ENCODE peak calls at places on chromosomes 16 and 17, in four cellular contexts. Q is brain microvascular endothelial cell; H is RCC 7860; T is activated CD4-positive, alpha-beta T cell treated with anti-CD3 and anti-CD28 coated beads, Interleukin-2, amount 50 U/mL, for 48 hours. K is an unnamed sample.

GRCh38 chr16:67199011-67199807 is at the start of gene ELMO3:
- DNase-seq in H (no peak), Q (no peak), T (no peak), K (peak)

GRCh38 chr17:57107498-57108101 is 22.6 kb downstream of the AKAP1 start:
- DNase-seq in H (peak), T (no peak), Q (no peak), K (no peak)

GRCh38 chr17:47810200-47810821 is 11.3 kb downstream of the OSBPL7 start:
- DNase-seq in T (peak), H (peak), Q (peak), K (peak)

GRCh38 chr17:77786090-77786489 is 172.4 kb upstream of the TNRC6C start:
- DNase-seq in T (no peak), H (no peak), Q (no peak), K (no peak)

GRCh38 chr17:82963104-82963950 is 116.1 kb upstream of the METRNL start:
- DNase-seq in H (no peak), T (peak), Q (peak), K (peak)

GRCh38 chr17:8189041-8189710 is 804 bp downstream of the BORCS6 start:
- DNase-seq in Q (peak), H (no peak), T (peak), K (peak)

GRCh38 chr17:27529230-27529796 is 73.1 kb downstream of the KSR1 start:
- DNase-seq in T (no peak), Q (no peak), H (no peak), K (no peak)

GRCh38 chr17:17408236-17408794 is 68.5 kb upstream of the MED9 start:
- DNase-seq in T (no peak), Q (no peak), H (no peak), K (no peak)

GRCh38 chr16:49601541-49601940 is 227.9 kb downstream of the C16orf78 start:
- DNase-seq in Q (no peak), H (no peak), T (no peak), K (no peak)

GRCh38 chr17:17495448-17496188 is 577 bp downstream of the RASD1 start:
- DNase-seq in Q (peak), T (peak), H (no peak), K (peak)

GRCh38 chr17:54864070-54864469 is 36.6 kb upstream of the TOM1L1 start:
- DNase-seq in Q (no peak), T (no peak), H (no peak), K (no peak)

GRCh38 chr17:82876149-82876548 is 36.3 kb upstream of the ZNF750 start:
- DNase-seq in T (no peak), H (no peak), Q (peak), K (peak)

GRCh38 chr17:16938496-16939270 is 33.2 kb downstream of the TNFRSF13B start:
- DNase-seq in T (no peak), H (no peak), Q (no peak), K (no peak)

GRCh38 chr17:81403671-81404534 is 8.6 kb downstream of the BAHCC1 start:
- DNase-seq in Q (no peak), T (no peak), H (no peak), K (peak)

GRCh38 chr16:56263711-56264608 is 72.7 kb downstream of the GNAO1 start:
- DNase-seq in T (no peak), Q (peak), H (no peak), K (no peak)

GRCh38 chr17:63094636-63095035 is 128.6 kb downstream of the TANC2 start:
- DNase-seq in T (no peak), Q (no peak), H (no peak), K (no peak)

GRCh38 chr17:64146418-64147109 is 16.6 kb upstream of the ERN1 start:
- DNase-seq in T (peak), Q (peak), H (peak), K (peak)

GRCh38 chr17:77884967-77885641 is 73.4 kb upstream of the TNRC6C start:
- DNase-seq in T (no peak), H (no peak), Q (no peak), K (no peak)

GRCh38 chr16:48128769-48129168 is 27.0 kb downstream of the ABCC12 start:
- DNase-seq in H (no peak), T (no peak), Q (no peak), K (no peak)

GRCh38 chr16:709651-710499 is 4.3 kb upstream of the FBXL16 start:
- DNase-seq in H (peak), T (no peak), Q (peak), K (peak)

GRCh38 chr17:15918661-15919259 is 26.2 kb upstream of the ADORA2B start:
- DNase-seq in H (no peak), T (no peak), Q (no peak), K (no peak)

GRCh38 chr16:88593489-88593888 is 23.3 kb downstream of the ZC3H18 start:
- DNase-seq in T (no peak), H (no peak), Q (no peak), K (no peak)

GRCh38 chr17:1005361-1005946 is 8.5 kb downstream of the TIMM22 start:
- DNase-seq in Q (no peak), T (no peak), H (no peak), K (peak)

GRCh38 chr17:38750044-38750311 is 1.8 kb upstream of the PCGF2 start:
- DNase-seq in Q (no peak), T (no peak), H (no peak), K (no peak)

GRCh38 chr16:24149102-24149501 is 107.0 kb upstream of the CACNG3 start:
- DNase-seq in Q (no peak), T (no peak), H (no peak), K (no peak)

GRCh38 chr17:39872700-39873099 is 4.7 kb downstream of the ZPBP2 start:
- DNase-seq in H (peak), T (no peak), Q (no peak), K (peak)

GRCh38 chr16:60945225-60945624 is 1091.0 kb downstream of the CDH8 start:
- DNase-seq in Q (no peak), H (no peak), T (no peak), K (peak)

GRCh38 chr17:28057731-28058246 is 15.3 kb downstream of the NLK start:
- DNase-seq in Q (peak), T (no peak), H (peak), K (no peak)

GRCh38 chr17:5585814-5586558 is 1.7 kb upstream of the NLRP1 start:
- DNase-seq in T (peak), Q (no peak), H (peak), K (no peak)

GRCh38 chr17:41739661-41740352 is 5.4 kb upstream of the HAP1 start:
- DNase-seq in H (peak), Q (no peak), T (no peak), K (peak)

GRCh38 chr16:59886021-59886420 is 1151.9 kb upstream of the GOT2 start:
- DNase-seq in H (no peak), Q (peak), T (no peak), K (peak)

GRCh38 chr16:56363781-56364565 is 61.4 kb downstream of the AMFR start:
- DNase-seq in Q (no peak), H (no peak), T (no peak), K (no peak)

GRCh38 chr16:4597174-4597573 is 17.5 kb downstream of the UBALD1 start:
- DNase-seq in Q (no peak), T (no peak), H (peak), K (no peak)

GRCh38 chr17:45973099-45973838 is 25.8 kb upstream of the STH start:
- DNase-seq in T (no peak), H (no peak), Q (no peak), K (no peak)